ENCODE peak calls at places on chromosomes 3 and 15, in five cellular contexts. R, E, I, B and J are unnamed samples.

GRCh38 chr3:140117111-140117526 is 182.1 kb downstream of the CLSTN2 start:
- DNase-seq in E (no peak), B (no peak), I (peak; percentile 29), R (peak; percentile 34), J (no peak)

GRCh38 chr3:127422663-127423375 is 135.0 kb upstream of the PRR20G start:
- DNase-seq in R (no peak), B (no peak), I (no peak), E (no peak), J (peak; percentile 48)

GRCh38 chr3:112773864-112774263 is 72.8 kb downstream of the CD200R1L start:
- DNase-seq in R (no peak), I (no peak), E (no peak), B (no peak), J (no peak)

GRCh38 chr3:197421021-197421420 is 122.6 kb upstream of the DLG1 start:
- DNase-seq in B (no peak), R (no peak), E (no peak), I (no peak), J (no peak)

GRCh38 chr3:102722317-102722716 is 287.5 kb downstream of the ZPLD1 start:
- DNase-seq in B (no peak), E (peak; percentile 78), R (no peak), I (no peak), J (no peak)

GRCh38 chr3:187913617-187914033 is 168.4 kb upstream of the BCL6 start:
- DNase-seq in B (no peak), E (no peak), I (no peak), R (no peak), J (no peak)

GRCh38 chr3:189978753-189979152 is 141.9 kb downstream of the P3H2 start:
- DNase-seq in B (no peak), I (no peak), R (no peak), E (no peak), J (no peak)

GRCh38 chr15:68666120-68666811 is 87.5 kb downstream of the CORO2B start:
- DNase-seq in I (no peak), R (no peak), B (no peak), E (no peak), J (no peak)

GRCh38 chr15:35394416-35394815 is 151.5 kb downstream of the DPH6 start:
- DNase-seq in R (no peak), B (no peak), I (no peak), E (no peak), J (no peak)

GRCh38 chr3:30687930-30688570 is 81.6 kb downstream of the TGFBR2 start:
- DNase-seq in E (no peak), B (no peak), I (no peak), R (no peak), J (no peak)

GRCh38 chr3:30685267-30685667 is 78.9 kb downstream of the TGFBR2 start:
- DNase-seq in I (no peak), R (peak; percentile 55), B (no peak), E (no peak), J (no peak)

GRCh38 chr3:30686799-30687198 is 80.4 kb downstream of the TGFBR2 start:
- DNase-seq in R (no peak), B (no peak), E (no peak), I (no peak), J (no peak)

GRCh38 chr3:30684361-30684760 is 78.0 kb downstream of the TGFBR2 start:
- DNase-seq in I (no peak), R (no peak), E (no peak), B (no peak), J (no peak)

GRCh38 chr3:30686176-30686575 is 79.8 kb downstream of the TGFBR2 start:
- DNase-seq in B (no peak), E (no peak), R (no peak), I (no peak), J (no peak)
- H3K4me3 ChIP-seq in B (no peak overlapping the region), E (no peak overlapping the region), R (no peak overlapping the region), I (no peak overlapping the region), J (no peak overlapping the region)

DNA sequence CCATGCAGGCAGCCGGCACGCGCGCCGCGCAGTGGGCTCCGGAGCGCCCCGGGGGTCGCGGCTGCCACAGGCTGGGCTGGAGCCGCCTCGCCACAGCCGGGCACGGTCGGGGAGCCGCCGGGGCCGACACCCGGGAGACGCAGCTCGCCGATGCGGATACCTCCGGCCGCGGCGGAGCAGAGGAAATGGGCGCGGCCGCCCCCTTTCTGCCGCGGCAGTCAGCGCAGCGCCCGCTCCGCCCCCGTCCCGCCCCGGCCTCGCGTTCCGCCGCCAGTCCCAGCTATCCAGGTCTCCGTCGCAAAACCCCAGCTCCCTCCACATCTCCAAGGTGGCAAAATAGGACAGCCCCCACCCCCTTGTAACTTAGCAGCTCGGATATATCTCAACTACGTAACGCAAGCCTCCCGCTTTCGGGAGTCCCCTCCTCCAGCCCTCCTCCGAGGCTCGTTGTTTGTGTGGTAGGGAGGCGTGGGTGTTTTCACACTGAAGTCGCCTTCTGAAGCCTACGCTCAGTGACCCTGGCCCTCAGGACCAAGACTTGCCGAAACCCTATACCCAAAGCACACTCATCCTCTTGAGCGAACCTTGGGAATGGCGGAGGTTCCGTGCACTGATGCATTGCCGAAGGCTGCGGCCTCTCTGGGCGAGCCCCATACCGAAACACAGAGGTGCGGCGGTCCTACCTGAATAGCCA is at the start of gene SH3BP5:
- DNase-seq in I (peak; percentile 88), R (peak; percentile 85), B (peak; percentile 74), E (peak; percentile 67), J (peak; percentile 79)
- TF ChIP-seq CTCF in I (peak; percentile 89), R (peak; percentile 58), B (peak; percentile 70), E (peak; percentile 36), J (peak; percentile 74)

GRCh38 chr3:125055165-125055912 is 458 bp downstream of the HEG1 start:
- DNase-seq in E (peak; percentile 61), B (peak; percentile 28), R (peak; percentile 46), I (no peak), J (no peak)

GRCh38 chr3:125052671-125053303 is 3.0 kb downstream of the HEG1 start:
- DNase-seq in I (no peak), B (no peak), R (peak; percentile 81), E (no peak), J (no peak)

GRCh38 chr3:125055913-125056705 is at the start of gene HEG1:
- DNase-seq in I (peak; percentile 93), B (peak; percentile 89), R (peak; percentile 75), E (peak; percentile 89), J (peak; percentile 97)

GRCh38 chr3:125053304-125053699 is 2.5 kb downstream of the HEG1 start:
- DNase-seq in I (no peak), E (no peak), R (no peak), B (no peak), J (no peak)

DNA sequence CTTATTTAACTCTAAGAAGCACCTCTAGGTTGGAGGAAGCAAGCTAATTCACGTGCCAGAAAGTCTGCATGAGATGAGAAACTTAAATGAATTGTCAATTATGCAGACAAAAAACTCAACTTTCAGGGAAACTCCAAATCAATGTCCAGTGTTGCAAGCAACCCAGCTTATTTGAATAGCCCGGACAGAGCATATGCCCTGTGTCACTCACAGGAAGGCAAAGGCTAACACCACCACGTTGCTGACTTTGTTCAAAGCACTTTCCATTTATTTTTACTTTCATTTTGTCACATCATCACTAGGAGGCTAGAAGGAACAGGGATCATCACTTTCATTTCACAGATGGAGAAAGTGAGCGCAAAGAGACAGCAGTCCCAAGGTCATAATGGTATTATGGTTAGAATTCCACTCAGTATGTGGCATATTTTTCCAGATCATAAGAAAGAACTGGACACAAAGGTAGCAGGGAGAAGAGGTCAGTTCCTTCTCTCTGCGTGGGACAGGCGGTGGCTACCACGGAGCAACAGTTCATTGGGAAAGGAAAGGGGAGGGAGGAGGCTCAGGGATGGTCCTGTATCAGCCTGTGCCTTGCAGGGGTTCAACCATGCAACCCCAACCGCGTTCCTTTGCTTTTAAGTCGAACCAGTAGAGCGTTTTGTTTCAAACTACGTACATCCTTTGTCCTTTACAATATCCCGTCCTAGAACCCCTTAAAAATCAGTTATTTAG is 1.2 kb downstream of the HEG1 start:
- DNase-seq in E (no peak), R (peak; percentile 63), B (no peak), I (no peak), J (no peak)
- H3K4me1 ChIP-seq in E (peaks cover 8% of the 10 kb centered on the region), R (peaks cover 41% of the 10 kb centered on the region), B (peaks cover 42% of the 10 kb centered on the region), I (peaks cover 10% of the 10 kb centered on the region), J (no peaks in the 10 kb centered on the region)

GRCh38 chr3:64444619-64445317 is 219.5 kb upstream of the PRICKLE2 start:
- DNase-seq in E (no peak), B (no peak), I (no peak), R (no peak), J (no peak)
- H3K4me3 ChIP-seq in E (peak overlapping the region; percentile 58), B (peak overlapping the region; percentile 40), I (no peak overlapping the region), R (no peak overlapping the region), J (peak overlapping the region; percentile 35)

GRCh38 chr3:81242871-81243270 is 518.6 kb downstream of the GBE1 start:
- DNase-seq in R (peak; percentile 52), B (no peak), E (no peak), I (no peak), J (no peak)
- TF ChIP-seq CTCF in R (peak; percentile 62), B (peak; percentile 17), E (peak; percentile 65), I (peak; percentile 10), J (no peak)

GRCh38 chr3:37935290-37935668 is 55.3 kb upstream of the VILL start:
- DNase-seq in B (no peak), R (no peak), I (no peak), E (no peak), J (no peak)
- H3K4me1 ChIP-seq in B (peaks cover 40% of the 10 kb centered on the region), R (no peaks in the 10 kb centered on the region), I (peaks cover 5% of the 10 kb centered on the region), E (peaks cover 5% of the 10 kb centered on the region), J (no peaks in the 10 kb centered on the region)

GRCh38 chr3:11602886-11603285 is 40.8 kb downstream of the VGLL4 start:
- DNase-seq in I (no peak), B (no peak), R (no peak), E (no peak), J (no peak)

GRCh38 chr3:11603628-11604027 is 40.1 kb downstream of the VGLL4 start:
- DNase-seq in I (no peak), R (no peak), B (no peak), E (no peak), J (peak; percentile 90)

GRCh38 chr3:11605398-11605797 is 38.3 kb downstream of the VGLL4 start:
- DNase-seq in I (no peak), E (no peak), B (no peak), R (no peak), J (no peak)

GRCh38 chr3:11602441-11602840 is 41.3 kb downstream of the VGLL4 start:
- DNase-seq in R (no peak), B (no peak), E (no peak), I (no peak), J (no peak)

DNA sequence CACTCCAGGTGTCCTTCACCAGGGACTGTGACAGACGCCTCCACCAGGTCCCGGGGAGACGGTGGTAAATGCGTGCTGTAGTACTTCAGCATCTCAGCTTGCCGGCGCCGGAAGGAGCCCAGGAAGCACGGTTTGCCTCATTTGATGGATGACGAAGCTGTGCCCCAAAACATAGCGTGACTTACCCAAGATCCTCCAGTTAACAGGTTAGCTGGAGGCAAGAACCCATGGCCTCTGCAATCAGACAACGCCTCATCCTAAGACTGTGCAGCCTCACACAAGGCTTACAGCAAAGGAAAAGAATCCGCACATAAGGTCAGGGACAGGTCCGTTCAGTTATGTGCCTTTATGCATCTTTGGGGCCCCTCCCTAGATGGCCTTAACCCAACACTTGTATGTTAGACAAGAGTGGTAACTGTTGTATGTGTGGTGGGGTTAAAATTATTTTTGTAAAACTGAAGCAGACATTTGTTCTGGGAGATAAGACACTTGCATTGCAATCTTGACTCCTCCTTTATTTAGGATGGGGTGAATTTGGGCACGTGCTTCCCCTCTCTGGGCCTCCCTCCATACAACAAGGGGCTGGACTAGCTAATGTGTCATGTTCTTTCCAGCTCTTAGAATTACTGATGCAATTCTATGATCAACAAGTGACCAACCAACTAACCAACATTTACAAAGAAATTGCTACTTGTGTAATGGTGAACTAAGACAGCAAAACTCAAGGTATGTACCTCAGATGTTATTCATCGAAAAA is 39.4 kb downstream of the VGLL4 start:
- DNase-seq in E (no peak), R (no peak), B (no peak), I (no peak), J (no peak)
- H3K4me3 ChIP-seq in E (no peak overlapping the region), R (no peak overlapping the region), B (no peak overlapping the region), I (no peak overlapping the region), J (no peak overlapping the region)